ENCODE peak calls at places on chromosomes 3 and 15, in eight cellular contexts. One of them, this sample, is unnamed.
A peak's percentile ranks its signal among the peaks of the same experiment; 100 is the strongest.

GRCh38 chr15:88907111-88907510 is 6.1 kb downstream of the MFGE8 start:
- DNase-seq in H9: no peak
- DNase-seq in foreskin keratinocyte: no peak
- DNase-seq in left ventricle myocardium inferior: no peak
- DNase-seq in upper lobe of right lung: peak; percentile 54
- DNase-seq in adrenal gland: no peak
- DNase-seq in HCT116: no peak
- DNase-seq in tibial artery: no peak
- DNase-seq in this sample: no peak

GRCh38 chr15:52790166-52790708 is at the start of gene ONECUT1:
- DNase-seq in H9: peak; percentile 82
- DNase-seq in foreskin keratinocyte: no peak
- DNase-seq in left ventricle myocardium inferior: peak; percentile 42
- DNase-seq in upper lobe of right lung: no peak
- DNase-seq in adrenal gland: no peak
- DNase-seq in HCT116: no peak
- DNase-seq in tibial artery: no peak
- DNase-seq in this sample: peak; percentile 61

GRCh38 chr3:136928240-136928639 is 29.5 kb upstream of the IL20RB start:
- DNase-seq in H9: no peak
- DNase-seq in foreskin keratinocyte: no peak
- DNase-seq in left ventricle myocardium inferior: no peak
- DNase-seq in upper lobe of right lung: no peak
- DNase-seq in adrenal gland: no peak
- DNase-seq in HCT116: no peak
- DNase-seq in tibial artery: no peak
- DNase-seq in this sample: no peak

GRCh38 chr3:140767536-140767935 is 89.7 kb downstream of the TRIM42 start:
- DNase-seq in H9: no peak
- DNase-seq in foreskin keratinocyte: no peak
- DNase-seq in left ventricle myocardium inferior: no peak
- DNase-seq in upper lobe of right lung: no peak
- DNase-seq in adrenal gland: no peak
- DNase-seq in HCT116: no peak
- DNase-seq in tibial artery: no peak
- DNase-seq in this sample: no peak

GRCh38 chr15:82646250-82647044 is 716 bp downstream of the CPEB1 start:
- DNase-seq in H9: peak; percentile 76
- DNase-seq in foreskin keratinocyte: no peak
- DNase-seq in left ventricle myocardium inferior: no peak
- DNase-seq in upper lobe of right lung: no peak
- DNase-seq in adrenal gland: peak; percentile 26
- DNase-seq in HCT116: no peak
- DNase-seq in tibial artery: no peak
- DNase-seq in this sample: no peak

GRCh38 chr3:168077091-168077490 is 18.6 kb downstream of the GOLIM4 start:
- DNase-seq in H9: no peak
- DNase-seq in foreskin keratinocyte: peak; percentile 87
- DNase-seq in left ventricle myocardium inferior: no peak
- DNase-seq in upper lobe of right lung: no peak
- DNase-seq in adrenal gland: no peak
- DNase-seq in HCT116: no peak
- DNase-seq in tibial artery: no peak
- DNase-seq in this sample: no peak

GRCh38 chr3:190265795-190266194 is 56.5 kb downstream of the CLDN1 start:
- DNase-seq in H9: no peak
- DNase-seq in foreskin keratinocyte: peak; percentile 100
- DNase-seq in left ventricle myocardium inferior: no peak
- DNase-seq in upper lobe of right lung: no peak
- DNase-seq in adrenal gland: no peak
- DNase-seq in HCT116: peak; percentile 34
- DNase-seq in tibial artery: no peak
- DNase-seq in this sample: no peak

GRCh38 chr15:50828610-50829206 is 63.2 kb upstream of the SPPL2A start:
- DNase-seq in H9: no peak
- DNase-seq in foreskin keratinocyte: peak; percentile 80
- DNase-seq in left ventricle myocardium inferior: no peak
- DNase-seq in upper lobe of right lung: no peak
- DNase-seq in adrenal gland: peak; percentile 73
- DNase-seq in HCT116: peak; percentile 27
- DNase-seq in tibial artery: peak; percentile 37
- DNase-seq in this sample: peak; percentile 92

GRCh38 chr3:47283596-47284364 is 1.0 kb downstream of the KLHL18 start:
- DNase-seq in H9: peak; percentile 62
- DNase-seq in foreskin keratinocyte: peak; percentile 8
- DNase-seq in left ventricle myocardium inferior: no peak
- DNase-seq in upper lobe of right lung: no peak
- DNase-seq in adrenal gland: no peak
- DNase-seq in HCT116: no peak
- DNase-seq in tibial artery: no peak
- DNase-seq in this sample: peak; percentile 13

GRCh38 chr15:57518779-57519410 is 72.8 kb upstream of the MYZAP start:
- DNase-seq in H9: no peak
- DNase-seq in foreskin keratinocyte: no peak
- DNase-seq in left ventricle myocardium inferior: no peak
- DNase-seq in upper lobe of right lung: no peak
- DNase-seq in adrenal gland: no peak
- DNase-seq in HCT116: no peak
- DNase-seq in tibial artery: no peak
- DNase-seq in this sample: no peak

GRCh38 chr3:104176706-104177105 is 1190.0 kb upstream of the ALCAM start:
- DNase-seq in H9: no peak
- DNase-seq in foreskin keratinocyte: peak; percentile 63
- DNase-seq in left ventricle myocardium inferior: no peak
- DNase-seq in upper lobe of right lung: no peak
- DNase-seq in adrenal gland: no peak
- DNase-seq in HCT116: no peak
- DNase-seq in tibial artery: no peak
- DNase-seq in this sample: no peak

GRCh38 chr3:138686771-138687221 is 78.2 kb downstream of the FAIM start:
- DNase-seq in H9: no peak
- DNase-seq in foreskin keratinocyte: no peak
- DNase-seq in left ventricle myocardium inferior: no peak
- DNase-seq in upper lobe of right lung: no peak
- DNase-seq in adrenal gland: no peak
- DNase-seq in HCT116: no peak
- DNase-seq in tibial artery: no peak
- DNase-seq in this sample: peak; percentile 91

GRCh38 chr15:39301589-39301999 is 279.3 kb upstream of the THBS1 start:
- DNase-seq in H9: no peak
- DNase-seq in foreskin keratinocyte: no peak
- DNase-seq in left ventricle myocardium inferior: no peak
- DNase-seq in upper lobe of right lung: no peak
- DNase-seq in adrenal gland: no peak
- DNase-seq in HCT116: no peak
- DNase-seq in tibial artery: no peak
- DNase-seq in this sample: peak; percentile 75
- H3K4me1 ChIP-seq in H9: no peaks in the 10 kb centered on the region
- H3K4me1 ChIP-seq in foreskin keratinocyte: peaks cover 51% of the 10 kb centered on the region
- H3K4me1 ChIP-seq in left ventricle myocardium inferior: no peaks in the 10 kb centered on the region
- H3K4me1 ChIP-seq in upper lobe of right lung: no peaks in the 10 kb centered on the region
- H3K4me1 ChIP-seq in adrenal gland: peaks cover 8% of the 10 kb centered on the region
- H3K4me1 ChIP-seq in HCT116: peaks cover 9% of the 10 kb centered on the region
- H3K4me1 ChIP-seq in tibial artery: peaks cover 49% of the 10 kb centered on the region
- H3K4me1 ChIP-seq in this sample: peaks cover 5% of the 10 kb centered on the region

DNA sequence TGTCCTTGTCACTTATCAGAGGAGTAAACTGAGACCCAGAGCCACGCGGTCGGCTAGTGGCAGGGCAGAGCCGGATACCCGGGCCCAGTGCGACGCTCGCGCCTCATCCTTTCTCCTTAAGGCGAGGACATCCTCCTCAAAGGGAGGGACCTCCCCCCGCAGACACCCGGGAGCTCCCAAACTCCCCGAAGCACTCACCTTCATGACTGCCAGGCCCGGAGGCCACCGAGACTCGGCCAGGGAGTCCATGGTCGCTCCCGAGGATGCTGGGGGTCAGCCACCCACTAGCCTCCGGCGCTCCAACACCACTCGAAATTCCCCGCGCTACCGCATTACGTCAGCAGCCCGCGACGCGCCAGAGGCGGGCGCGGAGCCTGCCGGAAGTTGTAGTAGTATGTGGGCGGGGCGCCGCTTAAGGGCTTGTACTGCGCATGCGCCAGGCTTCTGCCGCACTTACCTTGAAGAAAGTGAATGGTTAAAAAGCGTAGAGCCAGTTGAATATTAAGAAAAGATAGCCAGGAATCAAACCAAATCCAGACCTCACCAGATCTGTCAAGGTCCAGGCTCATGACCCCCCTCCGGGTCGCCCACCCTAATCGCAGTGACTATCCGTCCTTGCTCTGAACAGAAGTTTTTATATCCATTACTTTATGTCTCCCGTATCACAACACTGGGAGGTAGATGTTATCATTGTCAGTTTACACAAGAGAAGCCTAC is at the start of gene RAD18:
- DNase-seq in H9: peak; percentile 93
- DNase-seq in foreskin keratinocyte: peak; percentile 81
- DNase-seq in left ventricle myocardium inferior: peak; percentile 90
- DNase-seq in upper lobe of right lung: peak; percentile 94
- DNase-seq in adrenal gland: peak; percentile 89
- DNase-seq in HCT116: peak; percentile 85
- DNase-seq in tibial artery: peak; percentile 87
- DNase-seq in this sample: peak; percentile 94
- H3K27ac ChIP-seq in H9: peak within 1 kb of the TSS; percentile 89
- H3K27ac ChIP-seq in foreskin keratinocyte: peak within 1 kb of the TSS; percentile 77
- H3K27ac ChIP-seq in left ventricle myocardium inferior: peak within 1 kb of the TSS; percentile 70
- H3K27ac ChIP-seq in upper lobe of right lung: peak within 1 kb of the TSS; percentile 86
- H3K27ac ChIP-seq in adrenal gland: peak within 1 kb of the TSS; percentile 46
- H3K27ac ChIP-seq in HCT116: peak within 1 kb of the TSS; percentile 47
- H3K27ac ChIP-seq in tibial artery: peak within 1 kb of the TSS; percentile 79
- H3K27ac ChIP-seq in this sample: peak within 1 kb of the TSS; percentile 46

DNA sequence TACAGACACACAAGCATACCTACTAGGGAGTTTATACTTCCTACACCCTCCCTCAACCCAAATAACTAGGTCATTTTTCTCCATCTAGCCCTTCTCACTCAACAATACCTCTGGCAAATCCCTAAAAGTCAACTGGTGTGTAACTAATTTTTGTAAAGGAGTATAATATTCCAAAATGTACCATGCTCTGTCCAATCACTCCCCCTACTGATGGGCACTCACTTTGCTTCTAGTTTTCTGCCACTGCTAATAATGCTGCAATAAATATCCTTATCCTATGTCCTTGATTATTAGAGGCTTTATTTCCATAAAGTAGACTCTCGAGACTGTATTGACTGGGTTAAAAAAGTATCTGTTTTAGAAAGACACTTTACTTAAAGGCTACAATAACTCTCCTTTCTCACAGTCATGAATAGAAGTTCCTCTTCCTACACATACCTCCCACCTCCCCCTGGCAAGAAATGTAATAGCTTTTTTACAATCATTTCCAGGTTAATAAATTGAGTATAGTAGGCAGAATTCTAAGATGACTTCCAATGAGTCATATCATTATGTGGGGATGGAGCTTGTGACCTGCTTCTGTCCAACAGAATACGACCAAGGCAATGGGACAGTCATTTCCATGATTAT is 30.0 kb downstream of the SHQ1 start:
- DNase-seq in H9: no peak
- DNase-seq in foreskin keratinocyte: no peak
- DNase-seq in left ventricle myocardium inferior: no peak
- DNase-seq in upper lobe of right lung: no peak
- DNase-seq in adrenal gland: no peak
- DNase-seq in HCT116: peak; percentile 4
- DNase-seq in tibial artery: no peak
- DNase-seq in this sample: peak; percentile 60
- TF ChIP-seq CTCF in H9: peak; percentile 62
- TF ChIP-seq CTCF in foreskin keratinocyte: peak; percentile 76
- TF ChIP-seq CTCF in left ventricle myocardium inferior: peak; percentile 62
- TF ChIP-seq CTCF in upper lobe of right lung: peak; percentile 59
- TF ChIP-seq CTCF in adrenal gland: peak; percentile 32
- TF ChIP-seq CTCF in HCT116: peak; percentile 67
- TF ChIP-seq CTCF in tibial artery: peak; percentile 53
- TF ChIP-seq CTCF in this sample: peak; percentile 78

GRCh38 chr3:195154111-195154791 is 116.7 kb downstream of the XXYLT1 start:
- DNase-seq in H9: no peak
- DNase-seq in foreskin keratinocyte: no peak
- DNase-seq in left ventricle myocardium inferior: no peak
- DNase-seq in upper lobe of right lung: no peak
- DNase-seq in adrenal gland: no peak
- DNase-seq in HCT116: no peak
- DNase-seq in tibial artery: no peak
- DNase-seq in this sample: peak; percentile 64
- H3K4me1 ChIP-seq in H9: peaks cover 17% of the 10 kb centered on the region
- H3K4me1 ChIP-seq in foreskin keratinocyte: peaks cover 34% of the 10 kb centered on the region
- H3K4me1 ChIP-seq in left ventricle myocardium inferior: peaks cover 92% of the 10 kb centered on the region
- H3K4me1 ChIP-seq in upper lobe of right lung: peaks cover 60% of the 10 kb centered on the region
- H3K4me1 ChIP-seq in adrenal gland: peaks cover 39% of the 10 kb centered on the region
- H3K4me1 ChIP-seq in HCT116: peaks cover 17% of the 10 kb centered on the region
- H3K4me1 ChIP-seq in tibial artery: peaks cover 33% of the 10 kb centered on the region
- H3K4me1 ChIP-seq in this sample: peaks cover 22% of the 10 kb centered on the region

DNA sequence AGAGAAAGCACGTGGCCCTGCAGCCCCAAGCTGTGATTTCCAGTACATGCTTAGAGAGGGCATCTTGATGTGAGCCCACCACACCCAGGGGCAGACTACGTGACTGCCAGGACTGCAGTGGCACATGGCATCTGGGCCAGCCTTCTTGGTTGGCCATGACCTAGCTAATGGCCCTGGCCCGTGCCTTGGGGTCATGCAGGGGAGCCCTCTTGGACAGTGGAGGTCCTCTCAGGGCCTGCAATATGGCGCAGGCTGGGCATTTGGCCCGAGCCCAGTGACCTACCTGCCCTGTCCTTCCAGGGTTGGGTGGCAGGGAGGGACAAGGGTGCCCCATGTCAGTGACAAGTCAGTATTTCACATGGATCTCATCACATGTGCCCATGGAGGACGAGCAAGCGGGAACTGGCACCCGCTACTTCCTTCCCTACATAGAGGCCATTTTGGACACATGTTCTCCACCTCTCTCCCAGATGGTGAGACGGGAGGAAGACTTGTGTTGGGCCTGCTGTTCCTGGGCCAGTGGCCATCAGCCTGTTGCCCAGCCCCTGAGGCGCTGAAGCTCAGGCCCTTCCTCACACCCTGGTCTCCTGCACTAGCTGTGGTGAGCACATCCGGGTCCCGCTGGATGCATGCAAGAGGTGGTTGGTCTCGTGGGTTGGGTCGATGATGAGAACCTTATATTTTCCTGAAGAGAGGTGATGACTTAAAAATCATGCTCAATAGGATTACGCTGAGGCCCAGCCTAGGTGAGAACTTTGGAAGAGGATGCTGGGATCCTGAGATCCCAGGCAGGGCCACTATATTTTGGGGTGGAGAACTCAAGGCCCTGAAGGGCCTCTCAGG is 195.6 kb downstream of the UBE3A start:
- DNase-seq in H9: peak; percentile 12
- DNase-seq in foreskin keratinocyte: no peak
- DNase-seq in left ventricle myocardium inferior: peak; percentile 11
- DNase-seq in upper lobe of right lung: peak; percentile 55
- DNase-seq in adrenal gland: peak; percentile 2
- DNase-seq in HCT116: no peak
- DNase-seq in tibial artery: peak; percentile 12
- DNase-seq in this sample: no peak
- H3K27ac ChIP-seq in H9: no peak overlapping the region
- H3K27ac ChIP-seq in foreskin keratinocyte: no peak overlapping the region
- H3K27ac ChIP-seq in left ventricle myocardium inferior: no peak overlapping the region
- H3K27ac ChIP-seq in upper lobe of right lung: no peak overlapping the region
- H3K27ac ChIP-seq in adrenal gland: no peak overlapping the region
- H3K27ac ChIP-seq in HCT116: no peak overlapping the region
- H3K27ac ChIP-seq in tibial artery: no peak overlapping the region
- H3K27ac ChIP-seq in this sample: no peak overlapping the region

GRCh38 chr3:157347577-157348303 is 88.9 kb upstream of the PTX3 start:
- DNase-seq in H9: peak; percentile 89
- DNase-seq in foreskin keratinocyte: no peak
- DNase-seq in left ventricle myocardium inferior: no peak
- DNase-seq in upper lobe of right lung: no peak
- DNase-seq in adrenal gland: no peak
- DNase-seq in HCT116: no peak
- DNase-seq in tibial artery: no peak
- DNase-seq in this sample: no peak
- TF ChIP-seq CTCF in H9: peak; percentile 93
- TF ChIP-seq CTCF in foreskin keratinocyte: peak; percentile 20
- TF ChIP-seq CTCF in left ventricle myocardium inferior: no peak
- TF ChIP-seq CTCF in upper lobe of right lung: no peak
- TF ChIP-seq CTCF in adrenal gland: no peak
- TF ChIP-seq CTCF in HCT116: peak; percentile 74
- TF ChIP-seq CTCF in tibial artery: no peak
- TF ChIP-seq CTCF in this sample: peak; percentile 63

This sample was measured in cardiac muscle cell.